ENCODE peak calls at places on chromosomes 7 and 10, in seven cellular contexts. P is NCI-H2171 treated with DMSO at 0.1 percent for 48 hours; X is stimulated activated CD8-positive, alpha-beta memory T cell treated with anti-CD3 and anti-CD28 coated beads, Interleukin-4, amount 100 ng/mL, for 48 hours; Z is NCI-H1092 treated with DMSO at 0.1 percent for 48 hours; O is stimulated activated CD4-positive, alpha-beta T cell treated with anti-CD3 and anti-CD28 coated beads, Interleukin-2, amount 100 ng/mL, for 48 hours; Y is epithelial cell of prostate; G is AG20443. S is an unnamed sample.

GRCh38 chr10:94521276-94522250 is 24.0 kb upstream of the HELLS start:
- DNase-seq in P (no peak), X (no peak), Z (no peak), O (no peak), Y (no peak), G (no peak), S (no peak)

GRCh38 chr10:121696854-121697253 is 98.6 kb upstream of the FGFR2 start:
- DNase-seq in P (peak), X (peak), Z (no peak), O (peak), Y (no peak), G (no peak), S (peak)

GRCh38 chr7:75951506-75951905 is 36.6 kb downstream of the POR start:
- DNase-seq in P (no peak), X (no peak), Z (no peak), O (no peak), Y (peak), G (peak), S (no peak)

GRCh38 chr7:47454066-47454950 is 127.6 kb downstream of the TNS3 start:
- DNase-seq in P (no peak), X (no peak), Z (peak), O (no peak), Y (no peak), G (peak), S (no peak)

GRCh38 chr7:24573554-24574338 is 494 bp downstream of the PALS2 start:
- DNase-seq in P (peak), X (peak), Z (peak), O (no peak), Y (no peak), G (peak), S (peak)

GRCh38 chr7:37728747-37729146 is 45.2 kb downstream of the GPR141 start:
- DNase-seq in P (no peak), X (no peak), Z (no peak), O (no peak), Y (peak), G (no peak), S (no peak)

GRCh38 chr7:27784399-27785053 is 44.6 kb downstream of the TAX1BP1 start:
- DNase-seq in P (peak), X (no peak), Z (peak), O (peak), Y (peak), G (peak), S (peak)

GRCh38 chr7:93558705-93559614 is 15.6 kb downstream of the CALCR start:
- DNase-seq in P (no peak), X (no peak), Z (peak), O (no peak), Y (peak), G (no peak), S (no peak)

GRCh38 chr7:114760477-114760876 is 161.4 kb upstream of the MDFIC start:
- DNase-seq in P (no peak), X (no peak), Z (no peak), O (no peak), Y (no peak), G (no peak), S (no peak)

GRCh38 chr7:471866-472639 is 47.6 kb downstream of the PDGFA start:
- DNase-seq in P (peak), X (no peak), Z (no peak), O (no peak), Y (no peak), G (peak), S (peak)

GRCh38 chr10:97356918-97357317 is 22.4 kb upstream of the FRAT2 start:
- DNase-seq in P (no peak), X (no peak), Z (no peak), O (no peak), Y (no peak), G (no peak), S (no peak)

GRCh38 chr10:75972494-75973276 is 541.3 kb downstream of the LRMDA start:
- DNase-seq in P (peak), X (no peak), Z (peak), O (no peak), Y (no peak), G (peak), S (peak)

GRCh38 chr7:105982388-105982787 is 19.3 kb downstream of the CDHR3 start:
- DNase-seq in P (peak), X (no peak), Z (no peak), O (no peak), Y (no peak), G (no peak), S (no peak)

GRCh38 chr7:142838461-142839213 is 16.2 kb upstream of the EPHB6 start:
- DNase-seq in P (no peak), X (no peak), Z (no peak), O (no peak), Y (no peak), G (no peak), S (no peak)

GRCh38 chr10:75648854-75649253 is 217.4 kb downstream of the LRMDA start:
- DNase-seq in P (no peak), X (no peak), Z (no peak), O (no peak), Y (no peak), G (no peak), S (no peak)

GRCh38 chr7:30936650-30937245 is 25.1 kb downstream of the AQP1 start:
- DNase-seq in P (no peak), X (no peak), Z (no peak), O (no peak), Y (no peak), G (peak), S (no peak)

GRCh38 chr10:9297580-9297979 is 1243.1 kb downstream of the GATA3 start:
- DNase-seq in P (no peak), X (no peak), Z (no peak), O (no peak), Y (no peak), G (no peak), S (no peak)

GRCh38 chr10:68647928-68648327 is 73.1 kb upstream of the CCAR1 start:
- DNase-seq in P (no peak), X (no peak), Z (no peak), O (no peak), Y (peak), G (peak), S (no peak)